ENCODE peak calls at places on chromosomes 3 and 15, in six cellular contexts. C is spleen, G is lung, M is GM23338, V is suprapubic skin, R is OCI-LY7. X is an unnamed sample.

GRCh38 chr3:48661501-48662139 is 1.1 kb downstream of the CELSR3 start:
- DNase-seq in M (peak; percentile 81), C (peak; percentile 91), R (peak; percentile 78), V (no peak), G (peak; percentile 62), X (peak; percentile 70)

GRCh38 chr3:64533565-64534317 is 154.1 kb downstream of the ADAMTS9 start:
- DNase-seq in V (peak; percentile 91), M (peak; percentile 96), R (peak; percentile 38), C (peak; percentile 81), G (peak; percentile 79), X (no peak)

GRCh38 chr15:66651198-66651597 is 50.8 kb upstream of the SMAD6 start:
- DNase-seq in V (no peak), R (no peak), M (no peak), C (no peak), G (no peak), X (no peak)

GRCh38 chr3:111956995-111957736 is 21.7 kb upstream of the ABHD10 start:
- DNase-seq in C (no peak), V (no peak), M (peak; percentile 65), R (no peak), G (no peak), X (no peak)

GRCh38 chr15:72236381-72237285 is 5.6 kb upstream of the PKM start:
- DNase-seq in C (no peak), R (no peak), M (no peak), G (no peak), V (no peak), X (no peak)

GRCh38 chr3:47456984-47457383 is 18.8 kb downstream of the SCAP start:
- DNase-seq in R (no peak), G (no peak), V (no peak), M (no peak), C (no peak), X (no peak)

GRCh38 chr3:14248477-14248848 is 69.8 kb downstream of the LSM3 start:
- DNase-seq in V (no peak), R (no peak), M (no peak), C (no peak), G (no peak), X (no peak)

GRCh38 chr15:37076543-37076942 is 23.8 kb downstream of the MEIS2 start:
- DNase-seq in R (no peak), V (no peak), M (no peak), G (no peak), C (no peak), X (no peak)

GRCh38 chr3:57068437-57069089 is 8.1 kb downstream of the SPATA12 start:
- DNase-seq in V (peak; percentile 82), M (no peak), R (peak; percentile 98), G (peak; percentile 52), C (peak; percentile 73), X (no peak)

GRCh38 chr3:123194552-123194951 is 7.2 kb upstream of the SEC22A start:
- DNase-seq in R (no peak), V (no peak), C (no peak), G (no peak), M (peak; percentile 89), X (no peak)

GRCh38 chr3:128906031-128906803 is 26.8 kb downstream of the ACAD9 start:
- DNase-seq in M (no peak), V (no peak), C (no peak), R (no peak), G (no peak), X (no peak)
- H3K36me3 ChIP-seq in M (peaks cover 16% of the 10 kb centered on the region), V (peaks cover 100% of the 10 kb centered on the region), C (peaks cover 100% of the 10 kb centered on the region), R (peaks cover 97% of the 10 kb centered on the region), G (peaks cover 23% of the 10 kb centered on the region), X (peaks cover 62% of the 10 kb centered on the region)

DNA sequence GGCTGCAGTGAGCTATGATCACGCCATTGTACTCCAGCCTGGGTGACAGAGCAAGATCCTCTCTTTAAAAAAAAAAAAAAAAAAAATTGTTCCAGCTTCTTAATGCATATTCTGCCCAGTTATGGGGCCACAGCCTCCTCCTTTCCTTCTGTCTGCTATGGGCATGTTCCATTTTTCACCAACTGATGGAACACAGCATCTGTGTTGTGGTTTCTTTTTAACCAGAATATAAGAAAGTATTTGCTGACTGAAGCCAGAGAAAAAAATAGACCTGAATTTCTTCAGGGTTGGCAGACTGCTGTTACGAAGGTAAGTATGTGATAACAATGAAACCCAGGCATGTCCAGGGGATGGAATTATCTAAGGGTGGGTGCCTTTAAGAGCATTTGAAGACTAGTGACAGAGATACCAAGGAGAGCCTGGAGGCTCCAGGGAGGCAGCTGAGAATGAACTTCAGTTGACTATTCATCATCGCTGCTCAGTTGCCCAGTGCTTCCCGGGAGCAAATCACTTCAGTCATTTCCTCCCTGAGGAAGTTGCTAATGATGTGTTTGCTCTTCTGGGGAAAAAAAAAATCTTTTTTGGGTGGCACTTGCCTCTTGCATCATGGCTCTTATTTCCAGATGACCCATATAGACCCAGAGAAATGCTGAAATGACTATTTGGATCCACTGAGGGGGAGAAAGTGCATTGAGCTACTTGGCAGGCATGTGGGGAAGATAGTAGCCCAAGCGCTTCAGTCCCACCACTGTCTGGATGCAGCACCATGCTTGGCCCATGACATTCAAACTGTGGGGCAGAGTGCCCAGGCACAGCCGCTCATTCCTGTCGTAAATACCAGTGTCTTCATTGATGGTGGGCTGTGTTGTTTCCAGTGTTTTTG is 14.5 kb downstream of the NCBP2 start:
- DNase-seq in G (no peak), C (no peak), M (no peak), V (no peak), R (no peak), X (no peak)
- H3K36me3 ChIP-seq in G (peaks cover 30% of the 10 kb centered on the region), C (peaks cover 28% of the 10 kb centered on the region), M (peaks cover 4% of the 10 kb centered on the region), V (peaks cover 38% of the 10 kb centered on the region), R (peaks cover 58% of the 10 kb centered on the region), X (peaks cover 36% of the 10 kb centered on the region)

DNA sequence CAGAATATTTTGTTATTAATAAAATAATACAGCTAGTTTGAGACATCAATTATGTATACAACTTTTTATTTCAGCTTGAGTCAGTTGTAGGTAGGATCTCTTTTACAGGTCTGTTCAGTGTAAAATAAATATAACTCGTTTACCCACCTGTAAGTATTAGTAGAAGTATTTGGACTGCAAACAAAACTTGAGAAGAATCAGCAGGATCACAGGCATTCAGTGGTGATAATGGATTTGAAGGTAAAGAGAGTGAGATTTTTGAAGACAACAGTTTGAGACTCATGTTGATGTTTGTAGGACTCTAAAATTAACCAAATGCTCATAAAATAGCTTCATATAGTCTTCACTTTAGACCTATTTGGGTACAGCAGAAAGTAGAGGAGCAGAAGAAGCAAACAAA is 35.5 kb upstream of the CCNB2 start:
- DNase-seq in M (no peak), R (no peak), C (no peak), V (no peak), G (no peak), X (no peak)
- H3K36me3 ChIP-seq in M (peaks cover 22% of the 10 kb centered on the region), R (peaks cover 83% of the 10 kb centered on the region), C (peaks cover 54% of the 10 kb centered on the region), V (peaks cover 59% of the 10 kb centered on the region), G (peaks cover 36% of the 10 kb centered on the region), X (peaks cover 30% of the 10 kb centered on the region)

DNA sequence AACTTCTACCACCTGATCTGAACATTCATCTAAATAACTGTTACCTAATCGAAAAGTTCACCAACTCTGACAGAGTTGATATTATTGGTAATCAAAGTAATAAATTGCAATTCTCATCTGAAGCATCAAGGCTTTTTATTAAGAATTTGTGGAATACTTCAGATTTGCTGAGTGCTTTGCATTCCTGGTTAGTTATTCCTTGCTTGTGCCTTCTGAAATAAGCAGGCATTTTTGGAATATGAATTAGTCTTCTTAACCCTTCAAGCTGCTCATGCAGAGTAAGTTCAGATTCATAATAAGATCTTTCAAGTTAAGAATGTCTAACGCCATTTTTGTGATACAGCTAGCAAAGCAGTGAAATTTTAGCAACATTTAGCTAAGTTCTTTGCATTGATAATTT is 188.5 kb downstream of the ALCAM start:
- DNase-seq in C (no peak), G (no peak), V (no peak), R (no peak), M (no peak), X (no peak)
- H3K36me3 ChIP-seq in C (no peaks in the 10 kb centered on the region), G (no peaks in the 10 kb centered on the region), V (peaks cover 8% of the 10 kb centered on the region), R (peaks cover 41% of the 10 kb centered on the region), M (no peaks in the 10 kb centered on the region), X (no peaks in the 10 kb centered on the region)